ENCODE peak calls at places on chromosomes 11 and 22, in seven cellular contexts. One of them, this sample, is unnamed.
A peak's percentile ranks its signal among the peaks of the same experiment; 100 is the strongest.

GRCh38 chr11:61709572-61709971 is 29.4 kb downstream of the DAGLA start:
- DNase-seq in stomach: no peak
- DNase-seq in RWPE2: no peak
- DNase-seq in H9: no peak
- DNase-seq in pancreas: no peak
- DNase-seq in suprapubic skin: no peak
- DNase-seq in body of pancreas: no peak
- DNase-seq in this sample: no peak

GRCh38 chr11:8838248-8838647 is 72.7 kb upstream of the AKIP1 start:
- DNase-seq in RWPE2: no peak
- DNase-seq in suprapubic skin: no peak
- DNase-seq in body of pancreas: no peak
- DNase-seq in pancreas: no peak
- DNase-seq in H9: no peak
- DNase-seq in stomach: no peak
- DNase-seq in this sample: no peak

GRCh38 chr22:37454857-37455686 is 27.8 kb upstream of the ELFN2 start:
- DNase-seq in stomach: peak; percentile 45
- DNase-seq in suprapubic skin: no peak
- DNase-seq in RWPE2: no peak
- DNase-seq in pancreas: no peak
- DNase-seq in H9: no peak
- DNase-seq in body of pancreas: peak; percentile 39
- DNase-seq in this sample: peak; percentile 55

GRCh38 chr11:95108159-95108611 is 18.5 kb downstream of the ENDOD1 start:
- DNase-seq in stomach: peak; percentile 45
- DNase-seq in suprapubic skin: no peak
- DNase-seq in RWPE2: no peak
- DNase-seq in pancreas: no peak
- DNase-seq in H9: no peak
- DNase-seq in body of pancreas: peak; percentile 24
- DNase-seq in this sample: no peak

GRCh38 chr11:59666969-59667368 is 1.9 kb downstream of the PATL1 start:
- DNase-seq in H9: no peak
- DNase-seq in suprapubic skin: no peak
- DNase-seq in body of pancreas: no peak
- DNase-seq in pancreas: no peak
- DNase-seq in RWPE2: no peak
- DNase-seq in stomach: no peak
- DNase-seq in this sample: peak; percentile 6

GRCh38 chr11:72373163-72373562 is 61.2 kb downstream of the CLPB start:
- DNase-seq in stomach: no peak
- DNase-seq in pancreas: no peak
- DNase-seq in H9: no peak
- DNase-seq in suprapubic skin: no peak
- DNase-seq in body of pancreas: no peak
- DNase-seq in RWPE2: no peak
- DNase-seq in this sample: no peak

GRCh38 chr11:112223754-112224532 is 2.3 kb upstream of the PTS start:
- DNase-seq in H9: no peak
- DNase-seq in body of pancreas: no peak
- DNase-seq in suprapubic skin: no peak
- DNase-seq in stomach: no peak
- DNase-seq in pancreas: no peak
- DNase-seq in RWPE2: no peak
- DNase-seq in this sample: no peak

GRCh38 chr11:58513747-58514367 is 6.0 kb upstream of the OR5B21 start:
- DNase-seq in suprapubic skin: no peak
- DNase-seq in body of pancreas: peak; percentile 55
- DNase-seq in RWPE2: no peak
- DNase-seq in H9: peak; percentile 62
- DNase-seq in stomach: no peak
- DNase-seq in pancreas: no peak
- DNase-seq in this sample: peak; percentile 48

GRCh38 chr22:49608228-49608627 is 219.4 kb downstream of the BRD1 start:
- DNase-seq in pancreas: no peak
- DNase-seq in H9: no peak
- DNase-seq in body of pancreas: no peak
- DNase-seq in stomach: no peak
- DNase-seq in suprapubic skin: peak; percentile 46
- DNase-seq in RWPE2: no peak
- DNase-seq in this sample: no peak

GRCh38 chr11:61505640-61506155 is 2.9 kb upstream of the LRRC10B start:
- DNase-seq in suprapubic skin: no peak
- DNase-seq in body of pancreas: peak; percentile 34
- DNase-seq in pancreas: no peak
- DNase-seq in stomach: no peak
- DNase-seq in RWPE2: no peak
- DNase-seq in H9: no peak
- DNase-seq in this sample: no peak

GRCh38 chr11:14506532-14506931 is 6.9 kb upstream of the COPB1 start:
- DNase-seq in body of pancreas: no peak
- DNase-seq in pancreas: no peak
- DNase-seq in H9: no peak
- DNase-seq in RWPE2: no peak
- DNase-seq in stomach: no peak
- DNase-seq in suprapubic skin: no peak
- DNase-seq in this sample: no peak
- H3K27ac ChIP-seq in body of pancreas: no peak overlapping the region
- H3K27ac ChIP-seq in pancreas: no peak overlapping the region
- H3K27ac ChIP-seq in H9: no peak overlapping the region
- H3K27ac ChIP-seq in RWPE2: no peak overlapping the region
- H3K27ac ChIP-seq in stomach: no peak overlapping the region
- H3K27ac ChIP-seq in suprapubic skin: no peak overlapping the region
- H3K27ac ChIP-seq in this sample: no peak overlapping the region

GRCh38 chr11:10386361-10386760 is 68.7 kb upstream of the AMPD3 start:
- DNase-seq in stomach: no peak
- DNase-seq in H9: no peak
- DNase-seq in suprapubic skin: no peak
- DNase-seq in body of pancreas: no peak
- DNase-seq in pancreas: no peak
- DNase-seq in RWPE2: no peak
- DNase-seq in this sample: no peak
- H3K27ac ChIP-seq in stomach: peak overlapping the region; percentile 78
- H3K27ac ChIP-seq in H9: no peak overlapping the region
- H3K27ac ChIP-seq in suprapubic skin: peak overlapping the region; percentile 75
- H3K27ac ChIP-seq in body of pancreas: no peak overlapping the region
- H3K27ac ChIP-seq in pancreas: no peak overlapping the region
- H3K27ac ChIP-seq in RWPE2: no peak overlapping the region
- H3K27ac ChIP-seq in this sample: peak overlapping the region; percentile 77

DNA sequence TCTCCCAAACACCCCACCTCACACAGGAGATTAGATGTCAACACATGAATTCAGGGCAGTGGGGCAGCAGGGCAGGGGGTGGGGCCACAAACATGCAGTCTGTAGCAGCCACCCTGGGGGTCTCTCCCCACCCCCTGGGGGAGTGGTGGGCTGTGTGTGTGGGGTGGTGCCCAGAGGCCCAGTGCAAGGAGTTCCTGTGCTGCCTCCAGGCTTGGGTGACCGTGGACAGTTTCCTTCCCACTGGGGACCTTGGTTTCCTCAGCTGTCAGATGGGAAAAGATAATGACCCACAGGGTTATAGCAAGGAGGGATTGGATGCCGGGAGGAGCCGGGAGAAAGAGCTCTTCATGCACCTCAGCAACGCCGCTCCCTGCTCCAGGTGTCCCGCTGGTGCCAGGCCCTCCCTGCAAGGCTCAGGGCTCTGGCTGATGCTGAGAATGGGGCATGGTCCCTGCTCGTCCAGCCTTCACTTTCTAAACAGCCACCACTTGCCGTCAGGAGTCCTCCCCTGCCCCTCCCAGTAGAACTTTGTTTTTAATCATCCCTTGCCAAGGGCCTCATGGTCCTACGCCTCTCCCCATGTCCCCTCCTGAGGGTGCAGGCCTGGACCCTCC is 2.0 kb upstream of the MRGPRF start:
- DNase-seq in pancreas: no peak
- DNase-seq in RWPE2: no peak
- DNase-seq in body of pancreas: no peak
- DNase-seq in H9: no peak
- DNase-seq in suprapubic skin: no peak
- DNase-seq in stomach: no peak
- DNase-seq in this sample: no peak
- H3K27ac ChIP-seq in pancreas: no peak overlapping the region
- H3K27ac ChIP-seq in RWPE2: no peak overlapping the region
- H3K27ac ChIP-seq in body of pancreas: no peak overlapping the region
- H3K27ac ChIP-seq in H9: no peak overlapping the region
- H3K27ac ChIP-seq in suprapubic skin: peak overlapping the region; percentile 80
- H3K27ac ChIP-seq in stomach: peak overlapping the region; percentile 90
- H3K27ac ChIP-seq in this sample: no peak overlapping the region

DNA sequence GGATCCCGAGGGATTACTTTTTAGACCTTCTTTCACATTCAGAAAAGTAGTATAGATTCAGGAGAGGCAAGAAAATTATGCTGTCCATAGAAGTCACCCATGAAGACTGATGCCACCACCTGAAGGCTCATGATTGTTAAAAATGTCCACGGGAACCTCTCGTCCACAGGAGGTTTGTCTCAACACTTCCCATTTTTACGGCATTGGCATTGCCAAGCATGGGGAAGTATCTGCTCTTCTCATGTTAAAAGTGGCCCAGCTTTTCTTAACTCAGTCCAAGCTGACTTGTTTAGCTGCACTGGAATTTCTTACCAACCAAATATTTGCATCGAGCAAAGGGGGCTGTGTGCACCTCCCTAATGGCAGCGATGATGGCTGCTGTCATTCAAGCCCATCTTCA is 9.6 kb downstream of the CDPF1 start:
- DNase-seq in RWPE2: no peak
- DNase-seq in pancreas: no peak
- DNase-seq in H9: no peak
- DNase-seq in suprapubic skin: peak; percentile 20
- DNase-seq in body of pancreas: no peak
- DNase-seq in stomach: no peak
- DNase-seq in this sample: no peak
- H3K27ac ChIP-seq in RWPE2: no peak overlapping the region
- H3K27ac ChIP-seq in pancreas: no peak overlapping the region
- H3K27ac ChIP-seq in H9: no peak overlapping the region
- H3K27ac ChIP-seq in suprapubic skin: no peak overlapping the region
- H3K27ac ChIP-seq in body of pancreas: no peak overlapping the region
- H3K27ac ChIP-seq in stomach: no peak overlapping the region
- H3K27ac ChIP-seq in this sample: peak overlapping the region; percentile 16

DNA sequence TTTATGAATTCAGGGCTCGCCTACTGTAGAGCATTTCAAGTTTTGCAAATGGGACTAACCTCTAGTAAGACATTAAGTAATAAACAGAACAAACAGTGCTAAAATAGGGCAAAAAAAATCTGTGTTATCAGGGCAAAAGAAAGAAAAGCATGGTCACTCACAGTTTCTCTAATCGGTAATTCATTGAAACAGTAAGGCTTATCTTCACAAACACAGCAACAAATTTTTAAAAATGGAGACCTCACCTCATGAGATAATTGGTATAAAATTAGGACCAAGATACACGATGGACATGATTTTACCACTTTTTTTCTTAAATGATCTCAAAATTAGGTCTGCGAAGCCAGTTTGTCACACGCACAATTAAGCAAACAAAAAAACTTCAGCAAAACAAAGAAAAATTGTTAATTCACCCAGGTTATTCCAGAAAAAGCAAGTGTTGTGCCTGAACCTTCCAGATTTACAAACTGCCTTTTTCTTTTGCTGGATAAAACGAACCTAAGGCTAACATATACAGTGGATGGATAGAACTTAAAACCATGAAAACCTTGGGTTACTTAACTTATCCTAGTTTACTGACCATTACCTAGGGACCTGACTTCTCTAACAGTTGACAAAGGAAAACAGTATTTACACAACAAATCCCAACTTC is 1.4 kb downstream of the TMEM123 start:
- DNase-seq in RWPE2: no peak
- DNase-seq in body of pancreas: no peak
- DNase-seq in H9: no peak
- DNase-seq in pancreas: no peak
- DNase-seq in stomach: no peak
- DNase-seq in suprapubic skin: no peak
- DNase-seq in this sample: no peak
- H3K27ac ChIP-seq in RWPE2: peak overlapping the region; percentile 65
- H3K27ac ChIP-seq in body of pancreas: peak overlapping the region; percentile 89
- H3K27ac ChIP-seq in H9: no peak overlapping the region
- H3K27ac ChIP-seq in pancreas: peak overlapping the region; percentile 83
- H3K27ac ChIP-seq in stomach: peak overlapping the region; percentile 96
- H3K27ac ChIP-seq in suprapubic skin: peak overlapping the region; percentile 97
- H3K27ac ChIP-seq in this sample: peak overlapping the region; percentile 96

GRCh38 chr11:266676-267439 is 11.3 kb upstream of the NLRP6 start:
- DNase-seq in suprapubic skin: no peak
- DNase-seq in pancreas: no peak
- DNase-seq in stomach: no peak
- DNase-seq in body of pancreas: no peak
- DNase-seq in H9: no peak
- DNase-seq in RWPE2: no peak
- DNase-seq in this sample: peak; percentile 67

GRCh38 chr11:267491-267994 is 10.7 kb upstream of the NLRP6 start:
- DNase-seq in RWPE2: peak; percentile 64
- DNase-seq in stomach: peak; percentile 60
- DNase-seq in body of pancreas: no peak
- DNase-seq in H9: no peak
- DNase-seq in pancreas: no peak
- DNase-seq in suprapubic skin: no peak
- DNase-seq in this sample: peak; percentile 78

GRCh38 chr11:270451-271208 is 7.6 kb upstream of the NLRP6 start:
- DNase-seq in pancreas: no peak
- DNase-seq in body of pancreas: no peak
- DNase-seq in RWPE2: no peak
- DNase-seq in H9: peak; percentile 25
- DNase-seq in suprapubic skin: no peak
- DNase-seq in stomach: no peak
- DNase-seq in this sample: peak; percentile 75

GRCh38 chr11:271316-271715 is 6.9 kb upstream of the NLRP6 start:
- DNase-seq in H9: peak; percentile 12
- DNase-seq in pancreas: no peak
- DNase-seq in body of pancreas: no peak
- DNase-seq in RWPE2: no peak
- DNase-seq in stomach: no peak
- DNase-seq in suprapubic skin: no peak
- DNase-seq in this sample: peak; percentile 96

GRCh38 chr11:269146-269890 is 8.9 kb upstream of the NLRP6 start:
- DNase-seq in stomach: no peak
- DNase-seq in body of pancreas: no peak
- DNase-seq in pancreas: no peak
- DNase-seq in suprapubic skin: peak; percentile 76
- DNase-seq in RWPE2: no peak
- DNase-seq in H9: peak; percentile 10
- DNase-seq in this sample: peak; percentile 56
- H3K27ac ChIP-seq in stomach: peak overlapping the region; percentile 89
- H3K27ac ChIP-seq in body of pancreas: no peak overlapping the region
- H3K27ac ChIP-seq in pancreas: no peak overlapping the region
- H3K27ac ChIP-seq in suprapubic skin: peak overlapping the region; percentile 81
- H3K27ac ChIP-seq in RWPE2: no peak overlapping the region
- H3K27ac ChIP-seq in H9: no peak overlapping the region
- H3K27ac ChIP-seq in this sample: peak overlapping the region; percentile 96